ENCODE peak calls at places on chromosome 9, in four cellular contexts. I, O, B and W are unnamed samples. For H3K4me1, the result is how much of the 10 kb centered on the place peaks cover.

GRCh38 chr9:13252852-13253251 is 26.6 kb downstream of the MPDZ start:
- DNase-seq in I (no peak), O (no peak), B (no peak), W (no peak)

GRCh38 chr9:14351206-14351605 is 37.3 kb upstream of the NFIB start:
- DNase-seq in B (no peak), O (no peak), I (peak), W (no peak)

GRCh38 chr9:21121079-21121478 is 20.6 kb downstream of the IFNW1 start:
- DNase-seq in B (no peak), O (no peak), I (no peak), W (no peak)

GRCh38 chr9:107685901-107686300 is 196.3 kb upstream of the KLF4 start:
- DNase-seq in O (no peak), B (no peak), I (no peak), W (no peak)

GRCh38 chr9:87647114-87647513 is 78.8 kb upstream of the CTSL start:
- DNase-seq in I (no peak), O (no peak), B (no peak), W (no peak)

GRCh38 chr9:14203366-14204056 is 110.4 kb downstream of the NFIB start:
- DNase-seq in B (peak), O (peak), I (peak), W (no peak)

GRCh38 chr9:27528886-27529315 is 713 bp downstream of the MOB3B start:
- DNase-seq in I (peak), B (peak), O (peak), W (peak)

GRCh38 chr9:127132921-127133647 is 10.6 kb upstream of the ANGPTL2 start:
- DNase-seq in B (no peak), O (no peak), I (no peak), W (peak)

GRCh38 chr9:113580041-113580953 is 116.8 kb downstream of the RGS3 start:
- DNase-seq in B (no peak), O (peak), I (peak), W (peak)

GRCh38 chr9:120474579-120475243 is 105.3 kb downstream of the CDK5RAP2 start:
- DNase-seq in O (no peak), B (no peak), I (no peak), W (no peak)

GRCh38 chr9:114112778-114113585 is 13.9 kb upstream of the KIF12 start:
- DNase-seq in B (peak), O (peak), I (peak), W (peak)

GRCh38 chr9:20941177-20941690 is 90.2 kb downstream of the HACD4 start:
- DNase-seq in B (peak), I (peak), O (peak), W (peak)

GRCh38 chr9:89309608-89310485 is 1.1 kb upstream of the CKS2 start:
- DNase-seq in I (no peak), B (no peak), O (no peak), W (no peak)

GRCh38 chr9:124428751-124429529 is 13.7 kb upstream of the PSMB7 start:
- DNase-seq in B (no peak), I (no peak), O (no peak), W (no peak)

GRCh38 chr9:92764381-92764987 is at the start of gene BICD2:
- DNase-seq in I (no peak), O (no peak), B (no peak), W (no peak)

GRCh38 chr9:123282343-123283047 is 14.1 kb upstream of the STRBP start:
- DNase-seq in O (no peak), I (no peak), B (no peak), W (no peak)

GRCh38 chr9:104774132-104774531 is 10.2 kb downstream of the NIPSNAP3B start:
- DNase-seq in O (no peak), B (no peak), I (no peak), W (no peak)

GRCh38 chr9:95003694-95004451 is 277.4 kb downstream of the AOPEP start:
- DNase-seq in I (peak), O (peak), B (peak), W (peak)

GRCh38 chr9:133129001-133129799 is 8.2 kb upstream of the RALGDS start:
- DNase-seq in B (no peak), I (no peak), O (no peak), W (peak)

GRCh38 chr9:103242486-103242885 is 247.4 kb downstream of the CYLC2 start:
- DNase-seq in I (no peak), B (no peak), O (no peak), W (no peak)

GRCh38 chr9:92061184-92061583 is 54.0 kb downstream of the SPTLC1 start:
- DNase-seq in O (no peak), B (no peak), I (no peak), W (no peak)

GRCh38 chr9:33466565-33467495 is 6.9 kb downstream of the NOL6 start:
- DNase-seq in B (peak), I (peak), O (peak), W (peak)

GRCh38 chr9:113999256-114000062 is 78.6 kb downstream of the AMBP start:
- DNase-seq in B (peak), I (no peak), O (no peak), W (no peak)

GRCh38 chr9:74463825-74464224 is 33.3 kb upstream of the RORB start:
- DNase-seq in O (no peak), I (no peak), B (no peak), W (no peak)

GRCh38 chr9:122134822-122135528 is 24.6 kb downstream of the NDUFA8 start:
- DNase-seq in I (no peak), O (no peak), B (no peak), W (no peak)

GRCh38 chr9:126722252-126722921 is 82.5 kb upstream of the ZBTB43 start:
- DNase-seq in B (peak), I (peak), O (peak), W (peak)

GRCh38 chr9:91182429-91182828 is 179.3 kb downstream of the AUH start:
- DNase-seq in B (no peak), I (no peak), O (no peak), W (no peak)

GRCh38 chr9:92097997-92098482 is 17.2 kb downstream of the SPTLC1 start:
- DNase-seq in B (peak), I (peak), O (peak), W (peak)

GRCh38 chr9:124776952-124777645 is at the start of gene OLFML2A:
- DNase-seq in O (peak), B (peak), I (no peak), W (no peak)

GRCh38 chr9:99823392-99824377 is 2.0 kb downstream of the NR4A3 start:
- DNase-seq in I (peak), O (peak), B (peak), W (peak)

GRCh38 chr9:124017929-124018730 is 6.6 kb downstream of the LHX2 start:
- DNase-seq in I (no peak), B (no peak), O (no peak), W (no peak)

GRCh38 chr9:99561435-99562262 is 260.0 kb upstream of the NR4A3 start:
- DNase-seq in B (no peak), O (no peak), I (no peak), W (no peak)

GRCh38 chr9:401223-401622 is 186.6 kb downstream of the DOCK8 start:
- DNase-seq in B (no peak), I (no peak), O (no peak), W (no peak)

GRCh38 chr9:17807670-17808282 is 228.9 kb downstream of the SH3GL2 start:
- DNase-seq in I (no peak), O (no peak), B (no peak), W (no peak)

GRCh38 chr9:107389617-107390071 is 99.9 kb downstream of the KLF4 start:
- DNase-seq in I (peak), B (peak), O (peak), W (peak)

GRCh38 chr9:1173986-1174385 is 123.8 kb downstream of the DMRT2 start:
- DNase-seq in O (no peak), B (no peak), I (no peak), W (no peak)

GRCh38 chr9:8863064-8863463 is 1063.5 kb upstream of the DMAC1 start:
- DNase-seq in O (no peak), B (no peak), I (no peak), W (no peak)

GRCh38 chr9:24293391-24293790 is 252.3 kb downstream of the IZUMO3 start:
- DNase-seq in B (no peak), O (no peak), I (no peak), W (no peak)

GRCh38 chr9:24296124-24296523 is 249.6 kb downstream of the IZUMO3 start:
- DNase-seq in B (no peak), O (no peak), I (no peak), W (no peak)

DNA sequence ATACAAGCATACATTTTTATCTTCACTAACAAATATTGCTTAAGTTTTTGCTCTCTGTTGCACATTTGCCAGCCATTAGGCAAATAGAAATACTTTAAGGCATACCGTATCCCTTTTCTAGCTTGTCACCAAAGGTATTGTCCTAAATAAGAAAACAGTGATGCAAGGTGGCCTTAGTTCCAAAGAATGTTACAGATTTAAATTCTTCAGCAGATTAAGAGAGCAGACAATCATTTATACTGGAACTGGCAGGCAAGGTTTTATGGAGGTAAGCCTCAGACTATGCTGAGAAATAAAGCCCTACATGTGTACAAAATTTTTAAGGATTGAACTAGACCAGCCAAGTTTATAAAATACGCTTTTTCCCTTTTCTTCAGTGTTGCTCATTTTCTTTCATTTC is 247.8 kb downstream of the IZUMO3 start:
- DNase-seq in O (no peak), I (no peak), B (no peak), W (no peak)
- H3K4me3 ChIP-seq in O (no peak), I (no peak), B (no peak), W (no peak)

DNA sequence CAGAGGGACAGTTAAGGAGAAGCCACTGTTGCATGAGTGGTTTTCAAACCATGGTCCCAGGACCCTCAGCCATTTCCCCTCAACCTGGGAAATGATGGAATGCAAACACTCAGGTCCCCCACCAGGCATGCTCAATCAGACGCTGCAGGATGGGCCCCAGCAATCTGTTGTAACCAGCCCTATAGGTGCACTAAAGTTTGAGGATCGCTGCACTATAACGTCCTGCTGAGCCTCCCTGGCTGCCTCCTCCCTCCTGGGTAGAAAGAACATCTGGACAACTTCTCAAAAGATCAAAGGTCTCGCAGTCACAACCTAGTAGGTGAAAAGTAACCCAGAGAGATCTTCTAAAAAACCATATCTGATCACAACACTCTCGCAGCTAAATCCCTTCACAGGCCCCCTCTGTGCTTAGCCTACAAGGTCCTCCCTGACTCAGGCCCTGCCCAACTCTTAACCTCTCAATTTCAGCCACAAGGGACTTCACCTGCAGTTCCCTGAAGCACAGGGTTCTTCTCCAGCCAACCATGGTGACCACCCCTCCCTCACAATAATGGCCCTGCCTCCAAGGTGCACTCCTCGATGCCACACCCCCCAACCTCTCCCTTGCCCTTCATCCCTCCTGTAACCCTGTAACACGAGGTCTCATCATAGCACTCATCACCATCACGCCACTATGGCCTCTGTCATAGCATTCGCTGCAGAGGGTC is 3.5 kb downstream of the SHB start:
- DNase-seq in I (no peak), B (no peak), O (no peak), W (no peak)
- H3K4me1 ChIP-seq in I (under half), B (under half), O (under half), W (half or more)

DNA sequence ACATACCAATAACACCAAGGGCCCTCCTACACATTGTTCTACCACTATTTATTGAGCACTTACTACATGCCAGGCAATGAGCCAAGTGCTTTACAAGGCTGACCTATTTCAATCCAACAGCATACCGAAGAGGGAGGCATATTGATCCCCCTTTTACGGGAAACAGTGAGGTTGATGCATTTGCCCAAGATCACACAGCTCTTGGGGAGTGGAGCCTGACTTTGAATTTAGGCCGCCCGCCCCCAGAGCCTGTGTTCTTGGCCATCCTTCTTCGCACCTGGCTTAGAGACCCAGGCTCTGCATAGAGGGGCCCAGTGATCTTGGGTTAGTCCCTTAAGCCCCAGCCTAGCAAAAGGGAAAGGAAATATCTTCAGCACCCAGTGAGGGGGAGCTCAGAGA is 158.1 kb upstream of the IER5L start:
- DNase-seq in I (no peak), B (no peak), O (no peak), W (no peak)
- H3K4me3 ChIP-seq in I (no peak), B (peak), O (no peak), W (peak)

DNA sequence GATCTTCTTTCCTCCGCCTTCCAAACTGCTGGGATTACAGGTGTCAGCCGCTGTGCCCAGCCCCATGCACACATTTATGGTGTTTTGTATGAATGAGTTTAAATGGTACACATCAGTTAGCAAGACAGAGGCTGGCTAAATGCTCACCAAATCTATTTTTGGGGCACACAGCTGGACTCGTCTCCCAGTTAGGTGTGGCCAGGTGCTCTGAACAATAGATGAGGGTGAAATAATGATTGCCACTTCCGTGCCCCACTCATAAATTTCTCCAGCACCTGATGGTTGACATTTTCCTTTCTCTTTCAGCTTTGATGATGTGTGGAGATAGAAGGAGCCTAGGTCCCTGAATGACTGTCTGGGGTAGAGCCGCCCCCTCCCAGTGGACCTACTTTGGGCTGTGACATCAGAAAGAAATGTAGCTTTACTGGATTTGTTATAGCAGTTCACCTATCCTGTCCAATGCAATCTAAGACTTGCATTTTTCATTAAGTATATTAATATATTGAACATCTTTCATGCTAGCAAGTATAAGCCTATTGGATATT is 8.6 kb upstream of the RAPGEF1 start:
- DNase-seq in I (no peak), B (no peak), O (no peak), W (no peak)
- H3K4me1 ChIP-seq in I (under half), B (under half), O (under half), W (under half)

DNA sequence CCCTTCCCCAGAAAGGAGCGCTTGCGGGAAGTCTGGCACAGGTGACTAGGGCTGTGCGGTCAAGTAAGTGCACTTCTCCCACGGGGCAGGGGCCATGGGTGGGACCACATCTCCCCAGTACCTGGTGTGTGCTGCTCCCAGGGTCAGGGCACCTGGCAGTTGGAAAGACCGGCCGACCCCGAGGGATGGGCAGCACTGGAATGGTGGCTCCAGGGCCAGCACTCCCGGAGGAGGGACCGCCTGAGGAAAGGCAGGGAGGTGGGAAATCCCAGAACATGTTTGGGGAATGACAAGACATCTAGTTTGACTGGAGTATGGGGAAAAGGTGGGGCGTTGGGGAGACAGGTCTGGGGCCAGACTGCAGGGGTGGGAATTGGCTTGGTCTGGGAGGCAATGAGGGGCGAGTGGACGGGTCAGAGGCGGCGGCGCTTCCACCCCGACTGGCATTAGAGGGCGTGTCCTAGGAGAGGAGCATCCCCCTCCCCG is 699 bp upstream of the GLIPR2 start:
- DNase-seq in B (no peak), O (peak), I (peak), W (no peak)
- H3K4me3 ChIP-seq in B (peak), O (peak), I (peak), W (peak)

DNA sequence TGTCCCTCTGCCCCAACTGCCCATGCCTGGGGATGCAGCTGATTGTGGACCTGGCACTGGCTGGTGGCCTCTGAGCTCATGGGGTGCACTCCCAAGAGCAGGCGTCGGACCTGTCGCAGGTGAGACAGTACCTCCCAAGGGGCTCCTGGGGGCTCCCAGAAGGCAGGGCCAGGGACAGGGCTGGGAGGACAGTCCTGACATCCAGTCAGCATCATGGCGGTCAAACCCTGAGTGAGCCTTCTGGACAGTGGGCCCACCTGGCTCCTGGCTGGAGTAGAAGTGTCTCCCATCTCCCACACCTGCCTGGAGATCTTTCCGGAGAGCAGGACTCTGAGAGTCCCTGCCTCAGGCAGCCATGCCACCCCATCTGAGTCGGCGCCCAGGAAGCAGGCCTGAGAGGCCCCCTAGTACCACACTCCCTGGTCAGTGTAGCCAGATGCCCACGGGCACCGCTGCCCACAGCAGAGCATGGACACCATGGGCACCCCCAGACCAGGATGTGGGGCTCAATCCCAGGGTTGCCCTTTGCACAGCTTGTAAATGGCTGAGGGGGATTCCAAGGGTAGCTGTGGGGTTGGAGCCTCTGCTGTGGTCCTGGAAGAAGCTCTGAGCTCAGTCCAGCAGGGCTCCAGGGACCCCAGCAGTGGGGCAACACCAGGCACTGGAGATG is 6.6 kb downstream of the LCN9 start:
- DNase-seq in B (no peak), O (no peak), I (no peak), W (no peak)
- H3K4me1 ChIP-seq in B (under half), O (under half), I (under half), W (under half)

GRCh38 chr9:134210511-134210907 is 46.1 kb upstream of the RNU6ATAC start:
- DNase-seq in O (peak), I (peak), B (peak), W (peak)
- H3K4me3 ChIP-seq in O (no peak), I (no peak), B (no peak), W (no peak)

DNA sequence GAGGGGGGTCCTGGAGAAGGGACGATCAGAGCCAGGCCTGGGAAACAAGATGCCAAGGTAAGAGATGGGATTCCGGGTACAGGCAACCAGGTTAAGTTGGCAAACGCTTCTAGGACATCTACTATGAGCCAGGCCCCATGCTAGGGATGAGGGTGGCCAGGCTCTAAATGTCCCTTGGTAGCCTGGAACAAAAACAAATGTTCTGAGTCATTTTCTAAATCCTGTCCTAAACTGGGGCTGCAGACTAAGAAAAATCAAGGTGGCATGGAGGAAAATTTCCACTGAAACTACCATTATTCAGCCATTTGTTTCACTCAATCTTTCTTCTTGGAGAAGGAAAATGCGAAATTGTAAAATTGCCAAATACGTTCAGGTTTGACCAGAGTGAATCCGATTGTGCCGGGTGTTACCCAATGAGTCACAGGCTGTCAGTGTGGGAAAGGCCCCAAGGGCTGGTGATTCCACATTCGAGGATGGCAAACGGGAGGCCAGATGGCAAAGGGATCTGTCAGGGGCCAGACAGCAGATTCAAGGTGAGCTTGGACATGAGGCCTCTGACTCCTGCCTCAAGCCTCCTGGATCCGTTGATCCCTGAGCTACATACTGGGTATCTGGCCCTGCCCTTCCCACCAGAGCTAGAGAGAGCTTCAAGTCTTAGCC is 57.6 kb downstream of the PAX5 start:
- DNase-seq in I (peak), B (no peak), O (no peak), W (no peak)
- H3K4me1 ChIP-seq in I (under half), B (under half), O (under half), W (under half)